ENCODE peak calls at places on chromosomes 16 and 17, in nine cellular contexts. X, S, O, G, B, N, E, V and W are unnamed samples.
A peak's percentile ranks its signal among the peaks of the same experiment; 100 is the strongest.

GRCh38 chr16:70295634-70296033 is 3.4 kb upstream of the DDX19B start:
- DNase-seq in X (no peak), O (no peak), E (no peak), S (no peak), N (no peak), B (no peak), G (no peak), V (no peak), W (no peak)

GRCh38 chr17:48071654-48072053 is 23.5 kb downstream of the NFE2L1 start:
- DNase-seq in O (no peak), N (no peak), V (no peak), B (no peak), S (no peak), G (no peak), E (no peak), X (no peak), W (no peak)

GRCh38 chr17:82158825-82159224 is 53.8 kb downstream of the CCDC57 start:
- DNase-seq in B (no peak), S (no peak), O (no peak), E (no peak), X (no peak), N (no peak), V (no peak), G (no peak), W (no peak)

GRCh38 chr16:85401370-85401916 is 211.7 kb upstream of the GSE1 start:
- DNase-seq in X (no peak), S (no peak), G (peak; percentile 49), E (no peak), V (no peak), O (no peak), B (peak; percentile 9), N (no peak), W (no peak)

GRCh38 chr17:30363715-30364202 is 15.0 kb upstream of the CPD start:
- DNase-seq in O (no peak), N (no peak), E (no peak), V (peak; percentile 84), G (no peak), B (no peak), S (no peak), X (no peak), W (no peak)

GRCh38 chr17:50477976-50478375 is 684 bp upstream of the RSAD1 start:
- DNase-seq in S (no peak), E (no peak), O (no peak), V (no peak), N (no peak), G (peak; percentile 19), X (no peak), B (no peak), W (no peak)

GRCh38 chr17:8041249-8041928 is 2.5 kb downstream of the ALOX15B start:
- DNase-seq in V (peak; percentile 88), B (no peak), S (peak; percentile 81), E (peak; percentile 66), X (no peak), O (peak; percentile 79), G (no peak), N (peak; percentile 72), W (peak; percentile 80)

GRCh38 chr17:58059141-58059540 is 24.1 kb upstream of the DYNLL2 start:
- DNase-seq in G (no peak), O (peak; percentile 64), S (no peak), N (no peak), B (no peak), V (no peak), E (no peak), X (no peak), W (no peak)

GRCh38 chr17:45052052-45052772 is 780 bp upstream of the DCAKD start:
- DNase-seq in E (peak; percentile 50), N (peak; percentile 79), B (peak; percentile 54), G (peak; percentile 82), S (peak; percentile 38), O (peak; percentile 52), V (peak; percentile 20), X (no peak), W (peak; percentile 32)

GRCh38 chr17:78678220-78678554 is 101.0 kb upstream of the DNAH17 start:
- DNase-seq in B (no peak), G (no peak), E (no peak), S (no peak), N (no peak), O (no peak), V (no peak), X (no peak), W (no peak)

GRCh38 chr17:50258647-50259483 is 15.4 kb upstream of the TMEM92 start:
- DNase-seq in B (no peak), X (peak; percentile 80), G (no peak), N (no peak), O (no peak), S (no peak), V (peak; percentile 39), E (no peak), W (no peak)

GRCh38 chr16:58011652-58012051 is 10.4 kb downstream of the USB1 start:
- DNase-seq in O (no peak), G (no peak), E (no peak), X (no peak), V (no peak), B (no peak), S (no peak), N (no peak), W (peak; percentile 29)

GRCh38 chr16:74800216-74800871 is 25.7 kb upstream of the FA2H start:
- DNase-seq in B (no peak), N (no peak), E (no peak), S (no peak), O (no peak), V (no peak), X (no peak), G (no peak), W (no peak)

GRCh38 chr17:46193246-46193625 is at the start of gene KANSL1:
- DNase-seq in N (peak; percentile 99), B (peak; percentile 88), S (peak; percentile 97), X (peak; percentile 92), V (peak; percentile 94), E (peak; percentile 87), O (peak; percentile 98), G (peak; percentile 96), W (peak; percentile 95)

GRCh38 chr17:9237661-9238301 is 216.5 kb downstream of the NTN1 start:
- DNase-seq in S (no peak), G (no peak), X (no peak), N (peak; percentile 51), V (no peak), O (no peak), B (no peak), E (no peak), W (no peak)

DNA sequence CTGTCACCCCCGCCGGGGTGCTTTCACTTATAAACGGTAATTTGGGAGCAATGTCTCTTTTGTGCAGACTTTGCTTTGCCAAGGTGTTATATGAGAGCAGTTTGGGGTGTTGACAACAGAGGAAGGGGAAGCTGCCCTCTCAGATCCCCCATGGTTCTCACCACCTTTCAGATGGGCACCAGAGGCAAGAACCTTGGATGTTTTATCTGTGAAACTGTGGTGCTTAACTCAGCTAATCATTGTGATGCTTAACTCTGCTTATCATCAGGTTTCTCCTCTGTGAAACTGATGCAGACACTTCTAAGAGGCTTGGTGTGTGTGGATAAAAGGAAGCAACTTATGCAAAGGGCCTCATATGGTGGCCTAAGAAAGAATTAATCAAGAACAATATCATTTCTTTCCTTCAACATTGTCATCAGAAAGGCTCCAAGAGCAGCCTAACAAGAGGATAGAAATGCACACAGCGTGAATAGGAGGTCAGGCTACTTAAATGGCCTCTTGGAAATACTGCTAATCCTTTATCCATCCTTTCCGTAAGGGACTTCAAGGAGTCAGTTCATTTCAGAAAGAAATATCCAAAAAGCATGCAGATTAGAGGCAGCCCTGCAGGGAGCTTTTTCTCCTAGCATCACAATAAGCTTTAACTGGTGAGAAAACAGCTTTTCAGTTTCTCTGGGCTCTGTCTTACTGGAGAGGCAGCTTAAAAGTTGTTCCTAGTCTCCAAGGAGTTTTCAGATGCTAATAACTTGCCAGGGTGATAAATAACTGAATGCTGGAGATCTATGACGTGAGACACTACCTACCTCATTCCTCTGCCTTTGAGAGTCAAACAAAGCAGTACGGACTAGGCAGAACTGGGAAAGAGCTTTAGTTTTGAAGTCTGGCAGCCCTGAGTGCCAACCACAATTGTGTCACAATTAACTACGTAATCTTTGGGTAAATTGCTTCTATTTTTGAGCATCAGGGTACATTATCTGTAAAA is 55.0 kb upstream of the CLEC3A start:
- DNase-seq in G (no peak), X (no peak), O (peak; percentile 82), N (peak; percentile 73), E (no peak), B (no peak), V (no peak), S (no peak), W (no peak)
- H3K4me3 ChIP-seq in G (no peak overlapping the region), X (no peak overlapping the region), O (peak overlapping the region; percentile 0), N (peak overlapping the region; percentile 1), E (no peak overlapping the region), B (no peak overlapping the region), V (no peak overlapping the region), S (no peak overlapping the region), W (no peak overlapping the region)

GRCh38 chr16:64983983-64984382 is 137.9 kb downstream of the CDH11 start:
- DNase-seq in V (peak; percentile 85), N (peak; percentile 74), G (no peak), B (peak; percentile 12), X (no peak), O (peak; percentile 83), E (peak; percentile 80), S (peak; percentile 40), W (peak; percentile 83)
- TF ChIP-seq CTCF in V (peak; percentile 58), N (peak; percentile 76), G (no peak), B (no peak), X (peak; percentile 38), O (peak; percentile 91), E (peak; percentile 79), S (peak; percentile 8), W (peak; percentile 77)

GRCh38 chr17:55734128-55734781 is 11.6 kb upstream of the TMEM100 start:
- DNase-seq in O (peak; percentile 43), N (peak; percentile 49), X (no peak), E (peak; percentile 10), G (no peak), B (no peak), V (no peak), S (no peak), W (peak; percentile 70)
- H3K4me1 ChIP-seq in O (peaks cover 28% of the 10 kb centered on the region), N (peaks cover 40% of the 10 kb centered on the region), X (peaks cover 50% of the 10 kb centered on the region), E (no peaks in the 10 kb centered on the region), G (peaks cover 15% of the 10 kb centered on the region), B (no peaks in the 10 kb centered on the region), V (peaks cover 23% of the 10 kb centered on the region), S (no peaks in the 10 kb centered on the region), W (peaks cover 86% of the 10 kb centered on the region)

GRCh38 chr17:21287703-21288449 is 3.4 kb downstream of the MAP2K3 start:
- DNase-seq in X (peak; percentile 99), S (peak; percentile 98), N (no peak), G (peak; percentile 97), V (peak; percentile 96), B (peak; percentile 98), E (peak; percentile 97), O (no peak), W (peak; percentile 94)

GRCh38 chr17:21288581-21289017 is 4.1 kb downstream of the MAP2K3 start:
- DNase-seq in E (no peak), V (no peak), B (no peak), N (no peak), G (peak; percentile 43), X (no peak), O (no peak), S (no peak), W (no peak)

GRCh38 chr17:21289902-21290571 is 5.5 kb downstream of the MAP2K3 start:
- DNase-seq in X (no peak), V (no peak), G (no peak), N (no peak), B (peak; percentile 48), S (no peak), E (no peak), O (no peak), W (no peak)

GRCh38 chr17:21291357-21291756 is 6.8 kb downstream of the MAP2K3 start:
- DNase-seq in N (no peak), X (no peak), E (no peak), V (no peak), B (no peak), G (peak; percentile 69), S (no peak), O (no peak), W (no peak)

GRCh38 chr17:21289175-21289901 is 4.8 kb downstream of the MAP2K3 start:
- DNase-seq in S (no peak), B (no peak), G (peak; percentile 76), E (no peak), N (no peak), O (no peak), V (no peak), X (no peak), W (no peak)
- H3K4me3 ChIP-seq in S (no peak overlapping the region), B (no peak overlapping the region), G (no peak overlapping the region), E (no peak overlapping the region), N (no peak overlapping the region), O (no peak overlapping the region), V (no peak overlapping the region), X (no peak overlapping the region), W (no peak overlapping the region)